ENCODE peak calls at places on chromosome 17, in six cellular contexts. J, L, V, W, M and R are unnamed samples.

GRCh38 chr17:64972611-64973010 is 53.3 kb upstream of the LRRC37A3 start:
- DNase-seq in J (no peak), V (no peak), L (no peak), W (no peak), M (no peak), R (no peak)

GRCh38 chr17:45332505-45332904 is 15.7 kb upstream of the MAP3K14 start:
- DNase-seq in M (no peak), J (no peak), L (no peak), V (no peak), W (no peak), R (no peak)

GRCh38 chr17:614637-615546 is 99.7 kb downstream of the VPS53 start:
- DNase-seq in M (no peak), L (no peak), J (no peak), W (no peak), V (no peak), R (no peak)

GRCh38 chr17:66021757-66022156 is 170.2 kb downstream of the CEP112 start:
- DNase-seq in J (no peak), M (no peak), V (no peak), W (no peak), L (no peak), R (no peak)

GRCh38 chr17:68491864-68492263 is 20.4 kb upstream of the PRKAR1A start:
- DNase-seq in J (no peak), L (peak), V (no peak), M (no peak), W (no peak), R (no peak)

GRCh38 chr17:48832491-48832890 is 1.7 kb downstream of the CALCOCO2 start:
- DNase-seq in L (no peak), V (no peak), J (no peak), W (no peak), M (no peak), R (no peak)

GRCh38 chr17:36221187-36221586 is 10.3 kb downstream of the CCL4L2 start:
- DNase-seq in V (no peak), J (no peak), M (no peak), W (no peak), L (no peak), R (peak)

GRCh38 chr17:28384281-28385036 is 13.0 kb downstream of the SARM1 start:
- DNase-seq in J (no peak), M (no peak), W (peak), L (no peak), V (peak), R (no peak)

GRCh38 chr17:21815352-21816063 is 123.2 kb downstream of the KCNJ18 start:
- DNase-seq in V (no peak), M (no peak), J (no peak), W (no peak), L (no peak), R (no peak)

GRCh38 chr17:29784661-29785060 is 145.4 kb downstream of the SSH2 start:
- DNase-seq in J (no peak), V (no peak), M (no peak), W (no peak), L (no peak), R (no peak)

GRCh38 chr17:31413871-31414589 is 22.6 kb downstream of the RAB11FIP4 start:
- DNase-seq in J (peak), W (peak), M (no peak), L (no peak), V (no peak), R (no peak)

GRCh38 chr17:61551255-61551742 is 39.7 kb downstream of the NACA2 start:
- DNase-seq in L (no peak), M (peak), J (no peak), V (no peak), W (peak), R (no peak)

GRCh38 chr17:56676807-56677206 is 83.3 kb downstream of the NOG start:
- DNase-seq in L (no peak), M (no peak), V (no peak), W (no peak), J (no peak), R (no peak)

GRCh38 chr17:13306310-13306962 is 288.6 kb upstream of the ELAC2 start:
- DNase-seq in M (peak), V (no peak), J (no peak), W (peak), L (peak), R (no peak)

GRCh38 chr17:6677158-6677831 is 25.7 kb downstream of the C17orf100 start:
- DNase-seq in L (no peak), W (no peak), M (no peak), V (no peak), J (no peak), R (no peak)

GRCh38 chr17:76240461-76241204 is at the start of gene RNF157:
- DNase-seq in V (peak), J (peak), M (no peak), W (peak), L (peak), R (no peak)

GRCh38 chr17:44417553-44417952 is 28.1 kb upstream of the ITGA2B start:
- DNase-seq in M (peak), V (no peak), W (no peak), L (no peak), J (no peak), R (no peak)

GRCh38 chr17:43006639-43007551 is at the start of gene IFI35:
- DNase-seq in V (peak), W (peak), J (peak), M (peak), L (peak), R (peak)

GRCh38 chr17:64085650-64086005 is 44.3 kb downstream of the ERN1 start:
- DNase-seq in J (no peak), W (no peak), V (no peak), M (no peak), L (no peak), R (no peak)

GRCh38 chr17:79633154-79633553 is 22.3 kb upstream of the RBFOX3 start:
- DNase-seq in W (no peak), M (no peak), L (peak), V (no peak), J (no peak), R (peak)

GRCh38 chr17:30170415-30170987 is 53.9 kb downstream of the NSRP1 start:
- DNase-seq in W (no peak), L (no peak), J (no peak), M (no peak), V (no peak), R (no peak)

GRCh38 chr17:82242977-82243647 is 14.3 kb downstream of the SLC16A3 start:
- DNase-seq in V (no peak), L (peak), J (peak), W (no peak), M (no peak), R (no peak)

GRCh38 chr17:5706835-5707234 is 122.5 kb upstream of the NLRP1 start:
- DNase-seq in J (peak), W (peak), L (peak), V (peak), M (peak), R (no peak)

GRCh38 chr17:29007456-29008455 is 1.9 kb upstream of the SEZ6 start:
- DNase-seq in W (no peak), M (peak), J (no peak), V (no peak), L (no peak), R (no peak)

GRCh38 chr17:64160378-64160777 is 30.4 kb upstream of the ERN1 start:
- DNase-seq in L (no peak), J (no peak), V (no peak), W (no peak), M (no peak), R (no peak)

GRCh38 chr17:42342242-42343008 is 45.8 kb downstream of the STAT3 start:
- DNase-seq in V (no peak), L (no peak), M (no peak), W (no peak), J (no peak), R (no peak)

GRCh38 chr17:11506635-11507034 is 91.6 kb upstream of the DNAH9 start:
- DNase-seq in L (no peak), M (no peak), W (peak), J (no peak), V (no peak), R (no peak)

GRCh38 chr17:30278032-30278431 is 13.7 kb downstream of the BLMH start:
- DNase-seq in J (no peak), V (no peak), W (peak), M (no peak), L (no peak), R (no peak)

GRCh38 chr17:70271672-70272071 is 102.3 kb downstream of the KCNJ2 start:
- DNase-seq in W (no peak), J (no peak), M (no peak), V (no peak), L (no peak), R (no peak)

GRCh38 chr17:38660097-38661026 is 14.4 kb downstream of the EPOP start:
- DNase-seq in W (no peak), J (no peak), L (no peak), V (no peak), M (no peak), R (no peak)

GRCh38 chr17:63140255-63140654 is 174.2 kb downstream of the TANC2 start:
- DNase-seq in W (no peak), V (no peak), L (no peak), M (no peak), J (no peak), R (no peak)

GRCh38 chr17:67999291-67999911 is 3.1 kb upstream of the C17orf58 start:
- DNase-seq in V (no peak), L (no peak), M (no peak), J (no peak), W (no peak), R (no peak)

GRCh38 chr17:59513934-59514841 is 51.2 kb upstream of the DHX40 start:
- DNase-seq in M (no peak), J (peak), W (peak), L (peak), V (no peak), R (no peak)

GRCh38 chr17:47733047-47733413 is at the start of gene TBX21:
- DNase-seq in L (no peak), V (peak), M (peak), W (peak), J (no peak), R (no peak)

GRCh38 chr17:35749560-35750412 is 3.3 kb downstream of the GAS2L2 start:
- DNase-seq in W (peak), L (no peak), J (no peak), V (no peak), M (no peak), R (no peak)

GRCh38 chr17:17503566-17504130 is 7.5 kb upstream of the RASD1 start:
- DNase-seq in M (no peak), W (no peak), L (no peak), V (no peak), J (peak), R (no peak)

GRCh38 chr17:62780273-62780672 is 27.8 kb downstream of the MARCHF10 start:
- DNase-seq in W (no peak), J (no peak), M (no peak), L (no peak), V (no peak), R (no peak)